ENCODE peak calls at places on chromosomes 7 and 10, in eight cellular contexts. J is osteoblast; W is colonic mucosa; A is lower lobe of right lung; R is CD4-positive, CD25-positive, alpha-beta regulatory T cell; K is suprapubic skin; B is cardiac muscle cell; M is mesendoderm. D is an unnamed sample. For H3K4me1 and H3K36me3, the result is how much of the 10 kb centered on the place peaks cover.

GRCh38 chr10:112706580-112706979 is 243.5 kb upstream of the TCF7L2 start:
- DNase-seq in K (no peak), W (no peak), J (no peak), B (no peak), M (no peak), R (peak), A (no peak), D (no peak)

GRCh38 chr10:69810998-69811397 is 9.3 kb downstream of the COL13A1 start:
- DNase-seq in J (no peak), M (no peak), R (no peak), A (no peak), B (no peak), W (no peak), K (no peak), D (no peak)

GRCh38 chr7:122546496-122546895 is 152.4 kb downstream of the RNF133 start:
- DNase-seq in B (no peak), R (no peak), W (no peak), K (no peak), A (no peak), J (no peak), M (no peak), D (no peak)

GRCh38 chr7:57775396-57776088 is 325.6 kb downstream of the ZNF716 start:
- DNase-seq in W (no peak), J (no peak), K (no peak), M (no peak), B (no peak), A (no peak), R (no peak), D (no peak)

GRCh38 chr10:72297281-72297967 is 23.7 kb downstream of the DDIT4 start:
- DNase-seq in A (peak), R (peak), B (no peak), K (peak), W (peak), M (peak), J (peak), D (peak)

GRCh38 chr7:140656548-140657515 is 15.9 kb upstream of the ADCK2 start:
- DNase-seq in K (peak), A (peak), M (no peak), W (peak), R (peak), J (peak), B (peak), D (peak)

GRCh38 chr10:112834661-112835060 is 115.4 kb upstream of the TCF7L2 start:
- DNase-seq in J (no peak), W (no peak), K (no peak), B (peak), M (no peak), R (no peak), A (peak), D (peak)

GRCh38 chr7:70587739-70588138 is 544.2 kb upstream of the GALNT17 start:
- DNase-seq in K (no peak), B (no peak), M (no peak), R (no peak), J (no peak), W (peak), A (no peak), D (no peak)

GRCh38 chr7:157278791-157279678 is 57.8 kb upstream of the DNAJB6 start:
- DNase-seq in A (peak), M (no peak), K (peak), W (peak), B (no peak), R (no peak), J (peak), D (no peak)

GRCh38 chr7:54189330-54189729 is 352.8 kb upstream of the VSTM2A start:
- DNase-seq in M (peak), W (no peak), J (no peak), K (no peak), R (no peak), B (no peak), A (no peak), D (no peak)

GRCh38 chr10:114352653-114353298 is 51.5 kb downstream of the AFAP1L2 start:
- DNase-seq in W (no peak), J (no peak), M (no peak), A (no peak), K (no peak), R (no peak), B (no peak), D (peak)

GRCh38 chr7:71145906-71146901 is 14.3 kb downstream of the GALNT17 start:
- DNase-seq in K (no peak), R (no peak), M (peak), J (no peak), B (no peak), W (no peak), A (no peak), D (no peak)

GRCh38 chr7:99386584-99387238 is 12.2 kb downstream of the ARPC1B start:
- DNase-seq in W (no peak), M (peak), J (peak), B (no peak), R (peak), K (no peak), A (no peak), D (peak)

GRCh38 chr7:83065714-83066113 is 97.0 kb downstream of the PCLO start:
- DNase-seq in W (no peak), K (no peak), M (no peak), B (no peak), A (no peak), R (no peak), J (no peak), D (no peak)

GRCh38 chr7:146123715-146124114 is 7.1 kb downstream of the CNTNAP2 start:
- DNase-seq in J (no peak), A (no peak), M (no peak), W (no peak), R (no peak), B (no peak), K (no peak), D (no peak)

GRCh38 chr10:8049151-8049873 is 5.2 kb upstream of the GATA3 start:
- DNase-seq in A (no peak), K (no peak), W (no peak), R (no peak), B (no peak), J (peak), M (peak), D (no peak)

GRCh38 chr7:99407849-99408346 is 499 bp downstream of the PDAP1 start:
- DNase-seq in W (peak), M (peak), A (no peak), J (peak), B (peak), R (peak), K (peak), D (peak)

GRCh38 chr10:69004821-69005220 is 16.2 kb downstream of the KIFBP start:
- DNase-seq in J (no peak), K (no peak), R (peak), W (no peak), A (no peak), B (no peak), M (peak), D (peak)

GRCh38 chr7:156903232-156903909 is 10.4 kb upstream of the LMBR1 start:
- DNase-seq in W (no peak), K (no peak), A (no peak), M (no peak), R (peak), B (no peak), J (peak), D (no peak)

GRCh38 chr7:128814496-128814895 is 15.7 kb upstream of the FLNC start:
- DNase-seq in J (no peak), W (no peak), M (no peak), A (no peak), B (no peak), K (no peak), R (no peak), D (no peak)

GRCh38 chr10:76184647-76185046 is 753.2 kb downstream of the LRMDA start:
- DNase-seq in B (no peak), J (no peak), W (no peak), M (no peak), K (no peak), A (no peak), R (no peak), D (no peak)

GRCh38 chr10:10831085-10831484 is 186.6 kb upstream of the CELF2 start:
- DNase-seq in B (no peak), R (no peak), J (peak), K (peak), M (peak), A (peak), W (no peak), D (no peak)

GRCh38 chr7:66505531-66506451 is 122.9 kb upstream of the KCTD7 start:
- DNase-seq in M (no peak), B (no peak), A (peak), J (peak), K (peak), W (no peak), R (peak), D (no peak)

GRCh38 chr10:78715435-78715834 is 353.3 kb upstream of the ZMIZ1 start:
- DNase-seq in M (no peak), A (no peak), B (no peak), W (no peak), K (no peak), J (no peak), R (no peak), D (no peak)

GRCh38 chr7:46930336-46930735 is 651.6 kb downstream of the TNS3 start:
- DNase-seq in R (no peak), J (peak), A (no peak), M (no peak), W (no peak), B (no peak), K (no peak), D (no peak)

GRCh38 chr7:83267141-83267631 is 104.5 kb upstream of the PCLO start:
- DNase-seq in J (no peak), B (no peak), K (no peak), R (no peak), M (peak), W (no peak), A (no peak), D (no peak)

GRCh38 chr7:38318803-38319416 is 45.5 kb upstream of the TARP start:
- DNase-seq in M (peak), W (no peak), K (no peak), A (no peak), R (peak), J (peak), B (peak), D (peak)

GRCh38 chr7:88215295-88215694 is 4.5 kb downstream of the SRI start:
- DNase-seq in A (no peak), W (no peak), B (no peak), R (no peak), M (no peak), J (no peak), K (no peak), D (no peak)

GRCh38 chr10:72794260-72794659 is 99.3 kb upstream of the OIT3 start:
- DNase-seq in J (peak), A (no peak), M (peak), B (no peak), W (no peak), R (no peak), K (no peak), D (no peak)

GRCh38 chr10:33621143-33621542 is 286.7 kb upstream of the NRP1 start:
- DNase-seq in W (no peak), B (no peak), J (no peak), M (no peak), R (no peak), K (no peak), A (no peak), D (no peak)

GRCh38 chr7:15784694-15785030 is 98.2 kb upstream of the MEOX2 start:
- DNase-seq in J (no peak), A (no peak), W (no peak), M (peak), R (no peak), K (no peak), B (no peak), D (no peak)

GRCh38 chr7:92997144-92997543 is 120.6 kb downstream of the SAMD9 start:
- DNase-seq in K (no peak), M (no peak), J (peak), W (no peak), A (no peak), R (no peak), B (no peak), D (no peak)

GRCh38 chr7:12756841-12757240 is 69.4 kb downstream of the ARL4A start:
- DNase-seq in A (no peak), K (no peak), R (no peak), W (no peak), B (no peak), M (no peak), J (no peak), D (no peak)

GRCh38 chr10:104824378-104825006 is 183.4 kb downstream of the SORCS3 start:
- DNase-seq in K (no peak), B (peak), R (peak), A (no peak), J (no peak), W (no peak), M (peak), D (peak)

GRCh38 chr7:68729361-68729760 is 868.9 kb upstream of the AUTS2 start:
- DNase-seq in B (peak), R (no peak), J (no peak), A (no peak), K (no peak), W (no peak), M (peak), D (peak)

DNA sequence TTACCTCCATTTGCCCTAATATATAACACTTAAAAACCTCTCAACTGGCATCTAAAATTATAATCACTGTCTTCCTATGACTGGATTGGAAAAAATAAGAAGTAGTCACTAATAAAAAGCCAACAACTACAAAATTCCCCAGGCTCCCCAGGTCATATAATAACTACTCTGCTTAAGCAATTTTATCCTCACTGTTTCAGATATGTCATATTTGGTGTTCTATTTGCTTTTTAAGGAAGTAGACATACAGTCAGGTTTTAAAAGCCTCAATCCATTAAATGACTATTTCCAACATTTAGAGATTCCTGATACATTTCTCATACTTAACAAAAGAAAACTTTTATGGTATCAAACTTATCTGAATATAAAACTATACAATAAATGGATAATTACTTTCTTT is 2.4 kb downstream of the H2AZ2 start:
- DNase-seq in J (no peak), R (no peak), K (no peak), A (no peak), W (no peak), B (no peak), M (no peak), D (no peak)
- H3K4me1 ChIP-seq in J (under half), R (under half), K (under half), A (under half), W (under half), B (under half), M (under half), D (under half)

DNA sequence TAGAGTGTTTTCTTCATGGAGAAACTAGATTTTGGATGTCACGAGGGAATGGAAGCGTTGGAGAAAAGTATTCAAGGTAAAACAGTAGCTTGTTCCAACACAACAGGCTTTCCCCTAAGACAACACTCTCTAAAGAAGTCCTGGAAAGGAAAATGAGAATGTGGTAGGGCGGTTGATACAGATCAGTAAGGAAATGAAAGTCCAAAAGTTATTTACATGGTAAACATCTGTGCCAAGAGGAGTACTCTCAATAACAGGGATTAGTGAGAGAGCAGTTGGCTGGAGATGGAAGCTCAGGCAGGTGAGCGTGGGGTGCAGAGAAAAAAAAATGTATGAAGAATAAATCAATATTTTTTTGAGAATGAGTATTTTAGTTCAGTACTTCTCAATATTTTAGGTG is 1177.3 kb upstream of the C7orf33 start:
- DNase-seq in A (no peak), B (no peak), R (no peak), M (no peak), W (no peak), K (no peak), J (no peak), D (no peak)
- H3K4me3 ChIP-seq in A (peak), B (no peak), R (no peak), M (no peak), W (no peak), K (no peak), J (peak), D (no peak)

DNA sequence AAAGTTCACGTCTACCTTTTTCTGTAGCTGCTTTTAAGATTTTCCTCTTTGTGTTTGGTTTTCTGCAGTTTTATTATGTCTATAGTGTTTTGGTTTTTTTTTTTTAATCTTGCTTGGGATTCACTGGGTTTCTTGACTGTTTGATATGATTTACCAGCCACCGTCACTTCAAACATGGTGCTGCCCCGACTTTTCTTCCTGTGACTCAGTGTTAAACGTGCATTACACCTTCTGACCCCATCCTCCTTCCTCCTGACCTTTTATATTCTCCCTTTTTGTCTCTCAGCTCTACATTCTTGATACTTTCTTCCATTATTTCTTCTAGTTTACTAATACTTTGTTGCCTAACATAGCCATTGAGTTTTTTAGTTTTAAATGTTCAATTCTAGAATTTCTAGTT is 61.5 kb downstream of the GNA12 start:
- DNase-seq in B (no peak), A (no peak), J (no peak), K (no peak), W (no peak), M (no peak), R (peak), D (no peak)
- H3K36me3 ChIP-seq in B (under half), A (under half), J (under half), K (under half), W (under half), M (under half), R (under half), D (under half)

GRCh38 chr7:30047124-30047523 is 18.9 kb downstream of the PLEKHA8 start:
- DNase-seq in K (no peak), J (no peak), M (no peak), R (no peak), W (no peak), A (no peak), B (no peak), D (no peak)

GRCh38 chr7:30049173-30049572 is 21.0 kb downstream of the PLEKHA8 start:
- DNase-seq in J (no peak), R (no peak), A (no peak), K (no peak), M (no peak), B (no peak), W (no peak), D (no peak)

GRCh38 chr7:30041526-30042269 is 13.5 kb downstream of the PLEKHA8 start:
- DNase-seq in J (no peak), R (no peak), A (no peak), W (no peak), B (no peak), K (no peak), M (no peak), D (no peak)

GRCh38 chr7:30048582-30048981 is 20.4 kb downstream of the PLEKHA8 start:
- DNase-seq in B (no peak), J (no peak), M (no peak), R (no peak), K (no peak), A (no peak), W (no peak), D (no peak)

DNA sequence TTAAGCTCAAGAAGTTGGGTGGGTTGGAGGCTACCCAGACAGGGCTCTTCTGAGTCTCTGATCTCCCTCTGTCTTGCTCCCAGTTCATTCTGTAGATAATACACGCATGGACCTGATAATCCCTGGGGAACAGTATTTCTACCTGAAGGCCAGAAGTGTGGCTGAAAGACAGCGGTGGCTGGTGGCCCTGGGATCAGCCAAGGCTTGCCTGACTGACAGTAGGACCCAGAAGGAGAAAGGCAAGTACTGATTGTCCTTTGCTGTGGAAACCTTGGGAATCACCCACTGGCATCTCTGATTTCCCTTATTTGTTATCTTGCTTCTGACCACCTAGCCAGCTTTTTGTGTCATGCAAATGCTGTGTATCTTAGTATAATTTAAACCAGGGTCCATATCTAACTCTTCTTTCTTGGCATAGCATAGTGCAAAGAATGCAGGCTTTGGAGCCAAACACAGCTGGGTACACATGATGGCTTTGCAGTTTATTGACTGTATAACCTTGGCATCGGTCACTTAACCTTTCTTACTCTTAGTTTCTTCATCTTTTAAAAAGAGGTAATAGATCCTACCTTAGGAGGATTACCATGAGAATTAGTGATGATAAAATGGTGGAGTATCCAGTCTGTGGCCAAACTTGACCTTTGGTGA is 18.0 kb downstream of the PLEKHA8 start:
- DNase-seq in W (no peak), A (no peak), K (no peak), M (no peak), J (no peak), R (no peak), B (no peak), D (no peak)
- H3K4me1 ChIP-seq in W (under half), A (under half), K (under half), M (under half), J (under half), R (under half), B (under half), D (under half)

GRCh38 chr10:34811126-34811967 is 3.7 kb downstream of the PARD3 start:
- DNase-seq in B (no peak), A (no peak), J (no peak), M (peak), W (no peak), K (no peak), R (no peak), D (no peak)

GRCh38 chr10:34809796-34810195 is 5.3 kb downstream of the PARD3 start:
- DNase-seq in M (no peak), K (no peak), B (no peak), R (no peak), W (no peak), J (no peak), A (no peak), D (no peak)

GRCh38 chr10:34808336-34808735 is 6.8 kb downstream of the PARD3 start:
- DNase-seq in W (no peak), K (no peak), J (no peak), M (no peak), A (no peak), R (no peak), B (no peak), D (no peak)

GRCh38 chr10:34811968-34812514 is 3.1 kb downstream of the PARD3 start:
- DNase-seq in R (no peak), B (no peak), W (no peak), K (no peak), M (no peak), A (no peak), J (no peak), D (no peak)

GRCh38 chr10:34808789-34809745 is 6.0 kb downstream of the PARD3 start:
- DNase-seq in R (no peak), B (peak), A (peak), K (no peak), J (peak), M (peak), W (peak), D (no peak)
- H3K4me3 ChIP-seq in R (no peak), B (no peak), A (peak), K (peak), J (peak), M (no peak), W (no peak), D (no peak)